ENCODE peak calls at places on chromosomes 1 and 21, in eight cellular contexts. One of them, this sample, is unnamed.

GRCh38 chr1:185317886-185318310 is 855 bp upstream of the IVNS1ABP start:
- DNase-seq in HEK293T: peak; percentile 13
- DNase-seq in renal cortical epithelial cell: peak; percentile 84
- DNase-seq in activated CD4-positive, alpha-beta T cell treated with anti-CD3 and anti-CD28 coated beads for 36 hours: peak; percentile 88
- DNase-seq in effector memory CD4-positive, alpha-beta T cell: peak; percentile 61
- DNase-seq in endothelial cell: no peak
- DNase-seq in NCI-H146: peak; percentile 57
- DNase-seq in RCC 7860: no peak
- DNase-seq in this sample: peak; percentile 29

GRCh38 chr1:229717774-229718173 is 91.7 kb downstream of the URB2 start:
- DNase-seq in NCI-H146: no peak
- DNase-seq in effector memory CD4-positive, alpha-beta T cell: no peak
- DNase-seq in activated CD4-positive, alpha-beta T cell treated with anti-CD3 and anti-CD28 coated beads for 36 hours: no peak
- DNase-seq in endothelial cell: no peak
- DNase-seq in HEK293T: no peak
- DNase-seq in RCC 7860: no peak
- DNase-seq in renal cortical epithelial cell: no peak
- DNase-seq in this sample: no peak

GRCh38 chr1:114482585-114482984 is 28.4 kb downstream of the TRIM33 start:
- DNase-seq in HEK293T: no peak
- DNase-seq in endothelial cell: no peak
- DNase-seq in renal cortical epithelial cell: peak; percentile 28
- DNase-seq in NCI-H146: no peak
- DNase-seq in activated CD4-positive, alpha-beta T cell treated with anti-CD3 and anti-CD28 coated beads for 36 hours: peak; percentile 22
- DNase-seq in effector memory CD4-positive, alpha-beta T cell: no peak
- DNase-seq in RCC 7860: no peak
- DNase-seq in this sample: no peak

GRCh38 chr1:206921772-206922265 is at the start of gene FCMR:
- DNase-seq in effector memory CD4-positive, alpha-beta T cell: peak; percentile 25
- DNase-seq in HEK293T: no peak
- DNase-seq in RCC 7860: no peak
- DNase-seq in activated CD4-positive, alpha-beta T cell treated with anti-CD3 and anti-CD28 coated beads for 36 hours: peak; percentile 50
- DNase-seq in NCI-H146: no peak
- DNase-seq in renal cortical epithelial cell: no peak
- DNase-seq in endothelial cell: no peak
- DNase-seq in this sample: no peak

GRCh38 chr1:67031121-67031520 is 22.8 kb downstream of the SLC35D1 start:
- DNase-seq in activated CD4-positive, alpha-beta T cell treated with anti-CD3 and anti-CD28 coated beads for 36 hours: no peak
- DNase-seq in endothelial cell: no peak
- DNase-seq in effector memory CD4-positive, alpha-beta T cell: no peak
- DNase-seq in renal cortical epithelial cell: no peak
- DNase-seq in NCI-H146: no peak
- DNase-seq in HEK293T: no peak
- DNase-seq in RCC 7860: no peak
- DNase-seq in this sample: no peak

GRCh38 chr1:18735369-18735997 is 104.8 kb downstream of the PAX7 start:
- DNase-seq in HEK293T: no peak
- DNase-seq in activated CD4-positive, alpha-beta T cell treated with anti-CD3 and anti-CD28 coated beads for 36 hours: no peak
- DNase-seq in NCI-H146: no peak
- DNase-seq in endothelial cell: no peak
- DNase-seq in renal cortical epithelial cell: no peak
- DNase-seq in effector memory CD4-positive, alpha-beta T cell: no peak
- DNase-seq in RCC 7860: no peak
- DNase-seq in this sample: no peak

GRCh38 chr21:38769253-38769780 is 36.4 kb upstream of the ETS2 start:
- DNase-seq in RCC 7860: peak; percentile 85
- DNase-seq in NCI-H146: peak; percentile 44
- DNase-seq in endothelial cell: no peak
- DNase-seq in renal cortical epithelial cell: no peak
- DNase-seq in effector memory CD4-positive, alpha-beta T cell: no peak
- DNase-seq in HEK293T: no peak
- DNase-seq in activated CD4-positive, alpha-beta T cell treated with anti-CD3 and anti-CD28 coated beads for 36 hours: peak; percentile 53
- DNase-seq in this sample: no peak

GRCh38 chr1:3249236-3249845 is 180.3 kb downstream of the PRDM16 start:
- DNase-seq in endothelial cell: no peak
- DNase-seq in NCI-H146: no peak
- DNase-seq in RCC 7860: no peak
- DNase-seq in activated CD4-positive, alpha-beta T cell treated with anti-CD3 and anti-CD28 coated beads for 36 hours: no peak
- DNase-seq in effector memory CD4-positive, alpha-beta T cell: no peak
- DNase-seq in renal cortical epithelial cell: no peak
- DNase-seq in HEK293T: no peak
- DNase-seq in this sample: no peak

GRCh38 chr1:204420039-204421004 is 8.7 kb upstream of the PPP1R15B start:
- DNase-seq in RCC 7860: no peak
- DNase-seq in renal cortical epithelial cell: no peak
- DNase-seq in NCI-H146: no peak
- DNase-seq in effector memory CD4-positive, alpha-beta T cell: no peak
- DNase-seq in activated CD4-positive, alpha-beta T cell treated with anti-CD3 and anti-CD28 coated beads for 36 hours: no peak
- DNase-seq in HEK293T: no peak
- DNase-seq in endothelial cell: no peak
- DNase-seq in this sample: no peak

GRCh38 chr1:100924212-100924611 is 28.3 kb downstream of the SLC30A7 start:
- DNase-seq in HEK293T: no peak
- DNase-seq in endothelial cell: no peak
- DNase-seq in renal cortical epithelial cell: no peak
- DNase-seq in effector memory CD4-positive, alpha-beta T cell: no peak
- DNase-seq in RCC 7860: no peak
- DNase-seq in activated CD4-positive, alpha-beta T cell treated with anti-CD3 and anti-CD28 coated beads for 36 hours: peak; percentile 59
- DNase-seq in NCI-H146: no peak
- DNase-seq in this sample: no peak

GRCh38 chr1:205505791-205506190 is 1.3 kb downstream of the CDK18 start:
- DNase-seq in renal cortical epithelial cell: peak; percentile 72
- DNase-seq in effector memory CD4-positive, alpha-beta T cell: no peak
- DNase-seq in HEK293T: no peak
- DNase-seq in endothelial cell: no peak
- DNase-seq in activated CD4-positive, alpha-beta T cell treated with anti-CD3 and anti-CD28 coated beads for 36 hours: no peak
- DNase-seq in RCC 7860: peak; percentile 64
- DNase-seq in NCI-H146: no peak
- DNase-seq in this sample: no peak

GRCh38 chr1:91604632-91605031 is 104.0 kb downstream of the CDC7 start:
- DNase-seq in NCI-H146: no peak
- DNase-seq in HEK293T: no peak
- DNase-seq in effector memory CD4-positive, alpha-beta T cell: no peak
- DNase-seq in activated CD4-positive, alpha-beta T cell treated with anti-CD3 and anti-CD28 coated beads for 36 hours: no peak
- DNase-seq in renal cortical epithelial cell: no peak
- DNase-seq in endothelial cell: no peak
- DNase-seq in RCC 7860: no peak
- DNase-seq in this sample: no peak

GRCh38 chr1:18748435-18748834 is 111.0 kb downstream of the TAS1R2 start:
- DNase-seq in endothelial cell: no peak
- DNase-seq in renal cortical epithelial cell: no peak
- DNase-seq in RCC 7860: no peak
- DNase-seq in HEK293T: no peak
- DNase-seq in NCI-H146: no peak
- DNase-seq in activated CD4-positive, alpha-beta T cell treated with anti-CD3 and anti-CD28 coated beads for 36 hours: no peak
- DNase-seq in effector memory CD4-positive, alpha-beta T cell: no peak
- DNase-seq in this sample: no peak

GRCh38 chr1:157000686-157001085 is 44.9 kb downstream of the ARHGEF11 start:
- DNase-seq in RCC 7860: no peak
- DNase-seq in HEK293T: no peak
- DNase-seq in endothelial cell: no peak
- DNase-seq in NCI-H146: no peak
- DNase-seq in activated CD4-positive, alpha-beta T cell treated with anti-CD3 and anti-CD28 coated beads for 36 hours: no peak
- DNase-seq in renal cortical epithelial cell: no peak
- DNase-seq in effector memory CD4-positive, alpha-beta T cell: no peak
- DNase-seq in this sample: no peak

GRCh38 chr21:36749935-36750578 is 51.1 kb downstream of the SIM2 start:
- DNase-seq in renal cortical epithelial cell: peak; percentile 53
- DNase-seq in activated CD4-positive, alpha-beta T cell treated with anti-CD3 and anti-CD28 coated beads for 36 hours: no peak
- DNase-seq in endothelial cell: peak; percentile 56
- DNase-seq in HEK293T: no peak
- DNase-seq in RCC 7860: no peak
- DNase-seq in NCI-H146: no peak
- DNase-seq in effector memory CD4-positive, alpha-beta T cell: no peak
- DNase-seq in this sample: peak; percentile 64

GRCh38 chr1:85344256-85344694 is 67.8 kb upstream of the BCL10 start:
- DNase-seq in renal cortical epithelial cell: peak; percentile 64
- DNase-seq in HEK293T: peak; percentile 63
- DNase-seq in NCI-H146: peak; percentile 25
- DNase-seq in endothelial cell: peak; percentile 39
- DNase-seq in effector memory CD4-positive, alpha-beta T cell: no peak
- DNase-seq in RCC 7860: peak; percentile 51
- DNase-seq in activated CD4-positive, alpha-beta T cell treated with anti-CD3 and anti-CD28 coated beads for 36 hours: no peak
- DNase-seq in this sample: peak; percentile 81

GRCh38 chr1:80657048-80657653 is 1143.6 kb upstream of the ADGRL2 start:
- DNase-seq in endothelial cell: no peak
- DNase-seq in renal cortical epithelial cell: peak; percentile 91
- DNase-seq in activated CD4-positive, alpha-beta T cell treated with anti-CD3 and anti-CD28 coated beads for 36 hours: no peak
- DNase-seq in NCI-H146: no peak
- DNase-seq in RCC 7860: no peak
- DNase-seq in effector memory CD4-positive, alpha-beta T cell: no peak
- DNase-seq in HEK293T: no peak
- DNase-seq in this sample: no peak

GRCh38 chr1:3762151-3762872 is 10.1 kb downstream of the CCDC27 start:
- DNase-seq in NCI-H146: no peak
- DNase-seq in activated CD4-positive, alpha-beta T cell treated with anti-CD3 and anti-CD28 coated beads for 36 hours: no peak
- DNase-seq in HEK293T: no peak
- DNase-seq in effector memory CD4-positive, alpha-beta T cell: no peak
- DNase-seq in renal cortical epithelial cell: no peak
- DNase-seq in endothelial cell: no peak
- DNase-seq in RCC 7860: no peak
- DNase-seq in this sample: no peak

GRCh38 chr21:37564924-37565529 is 198.5 kb downstream of the DYRK1A start:
- DNase-seq in RCC 7860: peak; percentile 35
- DNase-seq in endothelial cell: no peak
- DNase-seq in HEK293T: no peak
- DNase-seq in renal cortical epithelial cell: no peak
- DNase-seq in activated CD4-positive, alpha-beta T cell treated with anti-CD3 and anti-CD28 coated beads for 36 hours: no peak
- DNase-seq in NCI-H146: peak; percentile 64
- DNase-seq in effector memory CD4-positive, alpha-beta T cell: no peak
- DNase-seq in this sample: peak; percentile 26

GRCh38 chr1:79899914-79900313 is 893.4 kb upstream of the ADGRL4 start:
- DNase-seq in RCC 7860: peak; percentile 74
- DNase-seq in effector memory CD4-positive, alpha-beta T cell: no peak
- DNase-seq in HEK293T: no peak
- DNase-seq in activated CD4-positive, alpha-beta T cell treated with anti-CD3 and anti-CD28 coated beads for 36 hours: no peak
- DNase-seq in endothelial cell: no peak
- DNase-seq in NCI-H146: no peak
- DNase-seq in renal cortical epithelial cell: peak; percentile 9
- DNase-seq in this sample: no peak

GRCh38 chr1:8396912-8397406 is 79.0 kb downstream of the SLC45A1 start:
- DNase-seq in HEK293T: no peak
- DNase-seq in renal cortical epithelial cell: peak; percentile 96
- DNase-seq in endothelial cell: no peak
- DNase-seq in RCC 7860: peak; percentile 99
- DNase-seq in activated CD4-positive, alpha-beta T cell treated with anti-CD3 and anti-CD28 coated beads for 36 hours: peak; percentile 68
- DNase-seq in effector memory CD4-positive, alpha-beta T cell: no peak
- DNase-seq in NCI-H146: no peak
- DNase-seq in this sample: no peak

GRCh38 chr1:193479187-193479586 is 292.8 kb upstream of the B3GALT2 start:
- DNase-seq in effector memory CD4-positive, alpha-beta T cell: peak; percentile 78
- DNase-seq in NCI-H146: no peak
- DNase-seq in RCC 7860: no peak
- DNase-seq in renal cortical epithelial cell: peak; percentile 11
- DNase-seq in activated CD4-positive, alpha-beta T cell treated with anti-CD3 and anti-CD28 coated beads for 36 hours: peak; percentile 80
- DNase-seq in endothelial cell: no peak
- DNase-seq in HEK293T: no peak
- DNase-seq in this sample: no peak

GRCh38 chr1:41305576-41306365 is 55.5 kb upstream of the FOXO6 start:
- DNase-seq in endothelial cell: no peak
- DNase-seq in activated CD4-positive, alpha-beta T cell treated with anti-CD3 and anti-CD28 coated beads for 36 hours: no peak
- DNase-seq in HEK293T: no peak
- DNase-seq in NCI-H146: no peak
- DNase-seq in effector memory CD4-positive, alpha-beta T cell: no peak
- DNase-seq in RCC 7860: no peak
- DNase-seq in renal cortical epithelial cell: no peak
- DNase-seq in this sample: peak; percentile 67

GRCh38 chr1:220796530-220796929 is 9.8 kb downstream of the MTARC1 start:
- DNase-seq in RCC 7860: no peak
- DNase-seq in effector memory CD4-positive, alpha-beta T cell: no peak
- DNase-seq in activated CD4-positive, alpha-beta T cell treated with anti-CD3 and anti-CD28 coated beads for 36 hours: no peak
- DNase-seq in HEK293T: no peak
- DNase-seq in endothelial cell: no peak
- DNase-seq in renal cortical epithelial cell: no peak
- DNase-seq in NCI-H146: no peak
- DNase-seq in this sample: no peak

GRCh38 chr1:5881526-5882222 is 110.6 kb downstream of the NPHP4 start:
- DNase-seq in renal cortical epithelial cell: no peak
- DNase-seq in NCI-H146: no peak
- DNase-seq in effector memory CD4-positive, alpha-beta T cell: no peak
- DNase-seq in RCC 7860: no peak
- DNase-seq in HEK293T: no peak
- DNase-seq in activated CD4-positive, alpha-beta T cell treated with anti-CD3 and anti-CD28 coated beads for 36 hours: no peak
- DNase-seq in endothelial cell: no peak
- DNase-seq in this sample: no peak

GRCh38 chr1:173315296-173315695 is 108.2 kb upstream of the TNFSF4 start:
- DNase-seq in HEK293T: no peak
- DNase-seq in renal cortical epithelial cell: no peak
- DNase-seq in effector memory CD4-positive, alpha-beta T cell: no peak
- DNase-seq in endothelial cell: no peak
- DNase-seq in RCC 7860: no peak
- DNase-seq in NCI-H146: no peak
- DNase-seq in activated CD4-positive, alpha-beta T cell treated with anti-CD3 and anti-CD28 coated beads for 36 hours: no peak
- DNase-seq in this sample: no peak

GRCh38 chr1:226981386-226981817 is 41.3 kb downstream of the COQ8A start:
- DNase-seq in NCI-H146: no peak
- DNase-seq in HEK293T: no peak
- DNase-seq in endothelial cell: no peak
- DNase-seq in activated CD4-positive, alpha-beta T cell treated with anti-CD3 and anti-CD28 coated beads for 36 hours: no peak
- DNase-seq in RCC 7860: no peak
- DNase-seq in renal cortical epithelial cell: no peak
- DNase-seq in effector memory CD4-positive, alpha-beta T cell: no peak
- DNase-seq in this sample: no peak

GRCh38 chr1:104182251-104182650 is 432.6 kb downstream of the AMY1C start:
- DNase-seq in renal cortical epithelial cell: no peak
- DNase-seq in HEK293T: no peak
- DNase-seq in effector memory CD4-positive, alpha-beta T cell: no peak
- DNase-seq in RCC 7860: no peak
- DNase-seq in endothelial cell: no peak
- DNase-seq in NCI-H146: no peak
- DNase-seq in activated CD4-positive, alpha-beta T cell treated with anti-CD3 and anti-CD28 coated beads for 36 hours: no peak
- DNase-seq in this sample: no peak

GRCh38 chr1:194829492-194829891 is 1643.1 kb upstream of the B3GALT2 start:
- DNase-seq in effector memory CD4-positive, alpha-beta T cell: no peak
- DNase-seq in RCC 7860: no peak
- DNase-seq in renal cortical epithelial cell: no peak
- DNase-seq in endothelial cell: no peak
- DNase-seq in activated CD4-positive, alpha-beta T cell treated with anti-CD3 and anti-CD28 coated beads for 36 hours: no peak
- DNase-seq in HEK293T: no peak
- DNase-seq in NCI-H146: no peak
- DNase-seq in this sample: no peak

GRCh38 chr1:52637946-52638345 is 5.0 kb downstream of the SHISAL2A start:
- DNase-seq in endothelial cell: no peak
- DNase-seq in RCC 7860: no peak
- DNase-seq in NCI-H146: no peak
- DNase-seq in HEK293T: no peak
- DNase-seq in activated CD4-positive, alpha-beta T cell treated with anti-CD3 and anti-CD28 coated beads for 36 hours: no peak
- DNase-seq in renal cortical epithelial cell: no peak
- DNase-seq in effector memory CD4-positive, alpha-beta T cell: no peak
- DNase-seq in this sample: no peak

GRCh38 chr1:205170532-205171269 is 40.8 kb downstream of the DSTYK start:
- DNase-seq in endothelial cell: no peak
- DNase-seq in NCI-H146: no peak
- DNase-seq in HEK293T: no peak
- DNase-seq in activated CD4-positive, alpha-beta T cell treated with anti-CD3 and anti-CD28 coated beads for 36 hours: no peak
- DNase-seq in renal cortical epithelial cell: no peak
- DNase-seq in RCC 7860: no peak
- DNase-seq in effector memory CD4-positive, alpha-beta T cell: no peak
- DNase-seq in this sample: no peak

GRCh38 chr1:44151808-44152207 is 10.4 kb upstream of the KLF18 start:
- DNase-seq in RCC 7860: no peak
- DNase-seq in effector memory CD4-positive, alpha-beta T cell: no peak
- DNase-seq in NCI-H146: no peak
- DNase-seq in renal cortical epithelial cell: no peak
- DNase-seq in HEK293T: no peak
- DNase-seq in activated CD4-positive, alpha-beta T cell treated with anti-CD3 and anti-CD28 coated beads for 36 hours: no peak
- DNase-seq in endothelial cell: no peak
- DNase-seq in this sample: no peak

GRCh38 chr21:16418663-16419062 is 688.9 kb downstream of the USP25 start:
- DNase-seq in effector memory CD4-positive, alpha-beta T cell: no peak
- DNase-seq in HEK293T: no peak
- DNase-seq in endothelial cell: no peak
- DNase-seq in renal cortical epithelial cell: no peak
- DNase-seq in RCC 7860: no peak
- DNase-seq in NCI-H146: no peak
- DNase-seq in activated CD4-positive, alpha-beta T cell treated with anti-CD3 and anti-CD28 coated beads for 36 hours: no peak
- DNase-seq in this sample: no peak

GRCh38 chr1:229664133-229664689 is 38.2 kb downstream of the URB2 start:
- DNase-seq in activated CD4-positive, alpha-beta T cell treated with anti-CD3 and anti-CD28 coated beads for 36 hours: peak; percentile 96
- DNase-seq in renal cortical epithelial cell: peak; percentile 22
- DNase-seq in effector memory CD4-positive, alpha-beta T cell: peak; percentile 60
- DNase-seq in RCC 7860: peak; percentile 54
- DNase-seq in NCI-H146: no peak
- DNase-seq in HEK293T: peak; percentile 3
- DNase-seq in endothelial cell: no peak
- DNase-seq in this sample: no peak

This sample was measured in iPS-NIHi11.